ENCODE peak calls at places on chromosome 5, in five cellular contexts. W, H, U, B and J are unnamed samples.

GRCh38 chr5:15579193-15579990 is 79.4 kb downstream of the FBXL7 start:
- DNase-seq in U (no peak), W (no peak), H (peak), B (no peak), J (no peak)

GRCh38 chr5:149071216-149071615 is 8.4 kb upstream of the SH3TC2 start:
- DNase-seq in W (no peak), B (no peak), U (no peak), H (no peak), J (no peak)

GRCh38 chr5:159026781-159027180 is 72.9 kb downstream of the EBF1 start:
- DNase-seq in B (no peak), H (no peak), U (no peak), W (no peak), J (no peak)

GRCh38 chr5:54040018-54040417 is 270.4 kb downstream of the ARL15 start:
- DNase-seq in U (no peak), B (no peak), H (no peak), W (no peak), J (no peak)

GRCh38 chr5:176803943-176804498 is 6.3 kb upstream of the UNC5A start:
- DNase-seq in B (peak), U (no peak), W (no peak), H (peak), J (no peak)

GRCh38 chr5:150497274-150497988 is 10.5 kb upstream of the NDST1 start:
- DNase-seq in B (no peak), W (peak), U (peak), H (peak), J (peak)

GRCh38 chr5:91464886-91465646 is 81.9 kb upstream of the ARRDC3 start:
- DNase-seq in U (no peak), H (peak), W (no peak), B (no peak), J (no peak)

GRCh38 chr5:176644294-176644693 is 3.0 kb upstream of the TSPAN17 start:
- DNase-seq in B (no peak), H (no peak), U (no peak), W (no peak), J (no peak)

GRCh38 chr5:180785794-180786221 is 16.8 kb downstream of the MGAT1 start:
- DNase-seq in H (peak), B (no peak), U (no peak), W (no peak), J (peak)

GRCh38 chr5:134592141-134592746 is 40.4 kb downstream of the SAR1B start:
- DNase-seq in B (no peak), W (no peak), H (peak), U (no peak), J (no peak)

GRCh38 chr5:181189962-181190710 is 14.9 kb downstream of the TRIM7 start:
- DNase-seq in B (peak), H (no peak), W (no peak), U (peak), J (no peak)

GRCh38 chr5:95784514-95785302 is 37.8 kb downstream of the GLRX start:
- DNase-seq in H (no peak), U (no peak), B (no peak), W (no peak), J (no peak)

GRCh38 chr5:80116465-80116864 is 81.3 kb downstream of the THBS4 start:
- DNase-seq in U (no peak), W (no peak), H (no peak), B (no peak), J (no peak)

GRCh38 chr5:65198777-65199120 is 283.0 kb downstream of the ADAMTS6 start:
- DNase-seq in U (no peak), B (no peak), H (peak), W (no peak), J (peak)

GRCh38 chr5:158898185-158899177 is 201.2 kb downstream of the EBF1 start:
- DNase-seq in B (no peak), U (no peak), W (no peak), H (peak), J (no peak)

GRCh38 chr5:76737846-76738245 is 21.9 kb downstream of the F2R start:
- DNase-seq in U (no peak), B (no peak), W (no peak), H (peak), J (no peak)

GRCh38 chr5:158770506-158770905 is 329.2 kb downstream of the EBF1 start:
- DNase-seq in W (no peak), B (peak), H (peak), U (no peak), J (no peak)

GRCh38 chr5:39616131-39616530 is 191.4 kb upstream of the DAB2 start:
- DNase-seq in W (no peak), U (no peak), H (peak), B (peak), J (no peak)

GRCh38 chr5:445591-445990 is 2.6 kb downstream of the EXOC3 start:
- DNase-seq in H (no peak), U (peak), B (no peak), W (no peak), J (no peak)

GRCh38 chr5:139743804-139744203 is 51.8 kb upstream of the PSD2 start:
- DNase-seq in B (no peak), W (no peak), H (no peak), U (no peak), J (no peak)

GRCh38 chr5:139744471-139745120 is 51.0 kb upstream of the PSD2 start:
- DNase-seq in H (no peak), W (no peak), B (no peak), U (no peak), J (peak)

GRCh38 chr5:139746691-139747582 is 48.7 kb upstream of the PSD2 start:
- DNase-seq in U (peak), H (no peak), B (no peak), W (peak), J (peak)

GRCh38 chr5:139745800-139746690 is 49.6 kb upstream of the PSD2 start:
- DNase-seq in B (peak), H (peak), U (peak), W (peak), J (peak)

GRCh38 chr5:139745121-139745799 is 50.3 kb upstream of the PSD2 start:
- DNase-seq in U (peak), W (peak), B (no peak), H (peak), J (peak)
- H3K4me3 ChIP-seq in U (no peak), W (no peak), B (no peak), H (no peak), J (no peak)

GRCh38 chr5:58481066-58481676 is 10.1 kb upstream of the GAPT start:
- DNase-seq in B (no peak), U (no peak), H (no peak), W (no peak), J (no peak)

GRCh38 chr5:58475404-58475803 is 15.5 kb upstream of the PLK2 start:
- DNase-seq in W (no peak), U (no peak), B (no peak), H (no peak), J (no peak)

GRCh38 chr5:58482536-58482935 is 8.7 kb upstream of the GAPT start:
- DNase-seq in B (no peak), H (no peak), U (no peak), W (no peak), J (no peak)

GRCh38 chr5:58481828-58482227 is 9.4 kb upstream of the GAPT start:
- DNase-seq in H (no peak), U (no peak), B (no peak), W (no peak), J (no peak)

GRCh38 chr5:58477760-58478159 is 13.5 kb upstream of the GAPT start:
- DNase-seq in W (no peak), U (no peak), H (no peak), B (peak), J (no peak)
- H3K4me3 ChIP-seq in W (no peak), U (no peak), H (no peak), B (no peak), J (no peak)

GRCh38 chr5:143126121-143127019 is 277.1 kb downstream of the NR3C1 start:
- DNase-seq in B (no peak), U (no peak), H (no peak), W (no peak), J (no peak)

GRCh38 chr5:143129203-143129602 is 274.3 kb downstream of the NR3C1 start:
- DNase-seq in U (no peak), H (no peak), B (no peak), W (no peak), J (no peak)

GRCh38 chr5:143130891-143131290 is 272.6 kb downstream of the NR3C1 start:
- DNase-seq in U (no peak), H (no peak), B (no peak), W (no peak), J (no peak)

GRCh38 chr5:143129910-143130703 is 273.4 kb downstream of the NR3C1 start:
- DNase-seq in U (no peak), B (no peak), W (no peak), H (no peak), J (no peak)

GRCh38 chr5:143128412-143129071 is 274.9 kb downstream of the NR3C1 start:
- DNase-seq in B (no peak), U (no peak), W (no peak), H (no peak), J (no peak)
- H3K4me3 ChIP-seq in B (no peak), U (no peak), W (no peak), H (no peak), J (no peak)

GRCh38 chr5:169416583-169417196 is 115.8 kb upstream of the SLIT3 start:
- DNase-seq in U (peak), B (peak), H (peak), W (peak), J (peak)
- H3K4me3 ChIP-seq in U (no peak), B (no peak), H (no peak), W (no peak), J (no peak)

GRCh38 chr5:160508780-160509361 is 87.2 kb downstream of the PTTG1 start:
- DNase-seq in B (peak), H (peak), W (peak), U (no peak), J (peak)
- H3K4me3 ChIP-seq in B (no peak), H (no peak), W (no peak), U (no peak), J (no peak)

DNA sequence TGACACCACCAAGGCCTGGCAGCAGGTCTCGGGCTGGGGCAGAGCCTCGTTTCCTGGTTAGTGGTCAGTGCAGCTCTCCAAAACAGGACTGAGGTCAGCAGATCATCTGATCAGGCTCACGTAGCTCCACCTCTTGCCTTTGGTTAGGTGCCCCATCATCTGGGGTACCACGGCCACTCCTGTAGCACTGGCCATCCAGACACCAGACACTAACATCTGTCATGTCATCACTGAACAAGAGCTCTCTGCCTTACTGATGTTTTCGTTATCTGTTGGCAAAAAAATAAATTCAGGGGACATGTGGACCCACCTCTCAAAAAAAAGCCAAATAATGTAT is 29.9 kb upstream of the MED10 start:
- DNase-seq in U (no peak), H (no peak), B (no peak), W (no peak), J (no peak)
- H3K4me3 ChIP-seq in U (no peak), H (no peak), B (no peak), W (no peak), J (no peak)

GRCh38 chr5:41764650-41765049 is 105.6 kb downstream of the OXCT1 start:
- DNase-seq in W (no peak), B (no peak), U (no peak), H (no peak), J (no peak)
- H3K4me3 ChIP-seq in W (no peak), B (no peak), U (no peak), H (no peak), J (no peak)

GRCh38 chr5:10306806-10307205 is 896 bp downstream of the CMBL start:
- DNase-seq in U (no peak), H (no peak), B (no peak), W (no peak), J (no peak)
- H3K4me3 ChIP-seq in U (peak), H (peak), B (peak), W (peak), J (peak)

DNA sequence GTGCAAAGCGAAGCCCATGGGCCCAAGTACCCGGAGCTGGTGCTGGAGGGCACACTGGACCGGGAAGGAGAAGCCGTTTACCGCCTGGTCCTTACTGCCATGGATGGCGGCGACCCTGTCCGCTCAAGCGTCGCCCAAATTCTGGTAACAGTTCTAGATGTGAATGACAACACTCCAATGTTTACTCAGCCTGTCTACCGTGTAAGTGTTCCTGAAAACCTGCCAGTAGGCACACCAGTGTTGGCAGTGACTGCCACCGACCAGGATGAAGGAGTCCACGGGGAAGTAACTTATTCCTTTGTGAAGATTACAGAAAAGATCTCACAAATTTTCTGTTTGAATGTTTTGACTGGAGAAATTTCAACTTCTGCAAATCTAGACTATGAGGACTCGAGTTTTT is 936 bp downstream of the PCDHGA6 start:
- DNase-seq in B (no peak), W (no peak), U (no peak), H (no peak), J (no peak)
- H3K4me3 ChIP-seq in B (no peak), W (no peak), U (no peak), H (no peak), J (no peak)

GRCh38 chr5:81302596-81302995 is 1.2 kb downstream of the ZCCHC9 start:
- DNase-seq in W (no peak), U (no peak), H (peak), B (no peak), J (no peak)

GRCh38 chr5:81292130-81292529 is 9.3 kb upstream of the ZCCHC9 start:
- DNase-seq in U (no peak), H (no peak), W (no peak), B (no peak), J (no peak)

GRCh38 chr5:81301221-81302015 is at the start of gene ZCCHC9:
- DNase-seq in H (peak), W (peak), B (peak), U (peak), J (peak)

GRCh38 chr5:81297531-81297930 is 3.9 kb upstream of the ZCCHC9 start:
- DNase-seq in W (no peak), U (no peak), B (no peak), H (no peak), J (no peak)
- H3K4me3 ChIP-seq in W (no peak), U (no peak), B (no peak), H (no peak), J (no peak)